ENCODE peak calls at places on chromosomes 4 and X, in seven cellular contexts. One of them, this sample, is unnamed.

GRCh38 chr4:4461850-4462249 is 74.9 kb downstream of the NSG1 start:
- DNase-seq in globus pallidus: no peak
- DNase-seq in retina: peak
- DNase-seq in NCI-H187: peak
- DNase-seq in OCI-LY7: no peak
- DNase-seq in stimulated activated CD4-positive, alpha-beta T cell treated with anti-CD3 and anti-CD28 coated beads, Interleukin-1b, Interleukin-23, amount 100 ng/mL, for 1 hour: peak
- DNase-seq in cerebellar cortex: no peak
- DNase-seq in this sample: no peak

GRCh38 chr4:173258866-173259265 is 75.3 kb downstream of the HMGB2 start:
- DNase-seq in retina: no peak
- DNase-seq in stimulated activated CD4-positive, alpha-beta T cell treated with anti-CD3 and anti-CD28 coated beads, Interleukin-1b, Interleukin-23, amount 100 ng/mL, for 1 hour: no peak
- DNase-seq in globus pallidus: no peak
- DNase-seq in OCI-LY7: peak
- DNase-seq in NCI-H187: no peak
- DNase-seq in cerebellar cortex: no peak
- DNase-seq in this sample: no peak

GRCh38 chr4:155025762-155026457 is 182.5 kb upstream of the NPY2R start:
- DNase-seq in NCI-H187: no peak
- DNase-seq in globus pallidus: peak
- DNase-seq in OCI-LY7: no peak
- DNase-seq in cerebellar cortex: peak
- DNase-seq in retina: peak
- DNase-seq in stimulated activated CD4-positive, alpha-beta T cell treated with anti-CD3 and anti-CD28 coated beads, Interleukin-1b, Interleukin-23, amount 100 ng/mL, for 1 hour: no peak
- DNase-seq in this sample: no peak

GRCh38 chrX:41408576-41408975 is 38.6 kb upstream of the NYX start:
- DNase-seq in globus pallidus: no peak
- DNase-seq in cerebellar cortex: no peak
- DNase-seq in OCI-LY7: no peak
- DNase-seq in retina: no peak
- DNase-seq in stimulated activated CD4-positive, alpha-beta T cell treated with anti-CD3 and anti-CD28 coated beads, Interleukin-1b, Interleukin-23, amount 100 ng/mL, for 1 hour: no peak
- DNase-seq in NCI-H187: no peak
- DNase-seq in this sample: no peak

GRCh38 chr4:154560824-154561231 is 2.0 kb upstream of the FGB start:
- DNase-seq in stimulated activated CD4-positive, alpha-beta T cell treated with anti-CD3 and anti-CD28 coated beads, Interleukin-1b, Interleukin-23, amount 100 ng/mL, for 1 hour: no peak
- DNase-seq in cerebellar cortex: no peak
- DNase-seq in retina: no peak
- DNase-seq in OCI-LY7: no peak
- DNase-seq in globus pallidus: no peak
- DNase-seq in NCI-H187: no peak
- DNase-seq in this sample: no peak

GRCh38 chrX:69387559-69388487 is 116.3 kb upstream of the NALF2 start:
- DNase-seq in NCI-H187: no peak
- DNase-seq in retina: peak
- DNase-seq in cerebellar cortex: peak
- DNase-seq in stimulated activated CD4-positive, alpha-beta T cell treated with anti-CD3 and anti-CD28 coated beads, Interleukin-1b, Interleukin-23, amount 100 ng/mL, for 1 hour: no peak
- DNase-seq in OCI-LY7: no peak
- DNase-seq in globus pallidus: peak
- DNase-seq in this sample: no peak

GRCh38 chrX:10108288-10108687 is 48.5 kb upstream of the CLCN4 start:
- DNase-seq in NCI-H187: no peak
- DNase-seq in stimulated activated CD4-positive, alpha-beta T cell treated with anti-CD3 and anti-CD28 coated beads, Interleukin-1b, Interleukin-23, amount 100 ng/mL, for 1 hour: no peak
- DNase-seq in globus pallidus: no peak
- DNase-seq in OCI-LY7: no peak
- DNase-seq in retina: no peak
- DNase-seq in cerebellar cortex: no peak
- DNase-seq in this sample: no peak

GRCh38 chr4:54958236-54958635 is 167.2 kb downstream of the KDR start:
- DNase-seq in NCI-H187: no peak
- DNase-seq in globus pallidus: no peak
- DNase-seq in OCI-LY7: no peak
- DNase-seq in cerebellar cortex: no peak
- DNase-seq in stimulated activated CD4-positive, alpha-beta T cell treated with anti-CD3 and anti-CD28 coated beads, Interleukin-1b, Interleukin-23, amount 100 ng/mL, for 1 hour: no peak
- DNase-seq in retina: no peak
- DNase-seq in this sample: no peak

GRCh38 chrX:115940348-115940747 is 230.2 kb upstream of the AGTR2 start:
- DNase-seq in cerebellar cortex: no peak
- DNase-seq in globus pallidus: no peak
- DNase-seq in OCI-LY7: no peak
- DNase-seq in stimulated activated CD4-positive, alpha-beta T cell treated with anti-CD3 and anti-CD28 coated beads, Interleukin-1b, Interleukin-23, amount 100 ng/mL, for 1 hour: no peak
- DNase-seq in NCI-H187: peak
- DNase-seq in retina: no peak
- DNase-seq in this sample: no peak

GRCh38 chr4:4781936-4782754 is 77.3 kb upstream of the MSX1 start:
- DNase-seq in NCI-H187: no peak
- DNase-seq in globus pallidus: no peak
- DNase-seq in retina: no peak
- DNase-seq in cerebellar cortex: no peak
- DNase-seq in stimulated activated CD4-positive, alpha-beta T cell treated with anti-CD3 and anti-CD28 coated beads, Interleukin-1b, Interleukin-23, amount 100 ng/mL, for 1 hour: no peak
- DNase-seq in OCI-LY7: no peak
- DNase-seq in this sample: no peak

GRCh38 chr4:112511294-112512118 is 4.5 kb downstream of the NEUROG2 start:
- DNase-seq in retina: peak
- DNase-seq in cerebellar cortex: no peak
- DNase-seq in OCI-LY7: no peak
- DNase-seq in stimulated activated CD4-positive, alpha-beta T cell treated with anti-CD3 and anti-CD28 coated beads, Interleukin-1b, Interleukin-23, amount 100 ng/mL, for 1 hour: no peak
- DNase-seq in NCI-H187: no peak
- DNase-seq in globus pallidus: no peak
- DNase-seq in this sample: no peak

GRCh38 chrX:95764972-95765451 is 919.6 kb upstream of the DIAPH2 start:
- DNase-seq in stimulated activated CD4-positive, alpha-beta T cell treated with anti-CD3 and anti-CD28 coated beads, Interleukin-1b, Interleukin-23, amount 100 ng/mL, for 1 hour: no peak
- DNase-seq in cerebellar cortex: peak
- DNase-seq in OCI-LY7: peak
- DNase-seq in retina: peak
- DNase-seq in globus pallidus: peak
- DNase-seq in NCI-H187: no peak
- DNase-seq in this sample: no peak

GRCh38 chr4:187090401-187090800 is 366.7 kb upstream of the FAT1 start:
- DNase-seq in globus pallidus: no peak
- DNase-seq in OCI-LY7: no peak
- DNase-seq in cerebellar cortex: no peak
- DNase-seq in NCI-H187: no peak
- DNase-seq in retina: no peak
- DNase-seq in stimulated activated CD4-positive, alpha-beta T cell treated with anti-CD3 and anti-CD28 coated beads, Interleukin-1b, Interleukin-23, amount 100 ng/mL, for 1 hour: no peak
- DNase-seq in this sample: no peak

GRCh38 chr4:83267835-83268475 is 16.6 kb downstream of the COQ2 start:
- DNase-seq in globus pallidus: no peak
- DNase-seq in retina: no peak
- DNase-seq in stimulated activated CD4-positive, alpha-beta T cell treated with anti-CD3 and anti-CD28 coated beads, Interleukin-1b, Interleukin-23, amount 100 ng/mL, for 1 hour: no peak
- DNase-seq in NCI-H187: no peak
- DNase-seq in OCI-LY7: no peak
- DNase-seq in cerebellar cortex: no peak
- DNase-seq in this sample: no peak

This sample was measured in cerebellar nuclear complex.